ENCODE peak calls at places on chromosomes 4 and X, in six cellular contexts. One of them, this sample, is unnamed.

GRCh38 chr4:26958925-26959653 is 98.4 kb downstream of the STIM2 start:
- DNase-seq in sigmoid colon: no peak
- DNase-seq in HL-60: no peak
- DNase-seq in Panc1: no peak
- DNase-seq in GM12878: no peak
- DNase-seq in breast epithelium: no peak
- DNase-seq in this sample: no peak

GRCh38 chrX:150185766-150186165 is 177.4 kb upstream of the MAMLD1 start:
- DNase-seq in HL-60: no peak
- DNase-seq in sigmoid colon: no peak
- DNase-seq in Panc1: no peak
- DNase-seq in GM12878: no peak
- DNase-seq in breast epithelium: no peak
- DNase-seq in this sample: no peak

GRCh38 chr4:142556048-142556447 is 290.1 kb downstream of the INPP4B start:
- DNase-seq in Panc1: no peak
- DNase-seq in GM12878: no peak
- DNase-seq in HL-60: no peak
- DNase-seq in sigmoid colon: no peak
- DNase-seq in breast epithelium: no peak
- DNase-seq in this sample: no peak

GRCh38 chr4:7595883-7596535 is 161.3 kb upstream of the PSAPL1 start:
- DNase-seq in sigmoid colon: no peak
- DNase-seq in breast epithelium: no peak
- DNase-seq in GM12878: no peak
- DNase-seq in Panc1: no peak
- DNase-seq in HL-60: no peak
- DNase-seq in this sample: no peak

GRCh38 chr4:56468097-56468422 is 643 bp downstream of the SRP72 start:
- DNase-seq in GM12878: peak; percentile 13
- DNase-seq in sigmoid colon: no peak
- DNase-seq in breast epithelium: no peak
- DNase-seq in Panc1: no peak
- DNase-seq in HL-60: peak; percentile 51
- DNase-seq in this sample: peak; percentile 53

GRCh38 chr4:123378794-123379193 is 17.8 kb upstream of the SPRY1 start:
- DNase-seq in breast epithelium: no peak
- DNase-seq in HL-60: no peak
- DNase-seq in Panc1: no peak
- DNase-seq in GM12878: no peak
- DNase-seq in sigmoid colon: no peak
- DNase-seq in this sample: no peak

GRCh38 chr4:73653695-73654106 is 33.5 kb upstream of the RASSF6 start:
- DNase-seq in GM12878: peak; percentile 43
- DNase-seq in Panc1: no peak
- DNase-seq in sigmoid colon: no peak
- DNase-seq in HL-60: peak; percentile 39
- DNase-seq in breast epithelium: no peak
- DNase-seq in this sample: no peak

GRCh38 chr4:173211838-173212237 is 43.2 kb downstream of the GALNT7 start:
- DNase-seq in GM12878: no peak
- DNase-seq in breast epithelium: no peak
- DNase-seq in Panc1: no peak
- DNase-seq in sigmoid colon: no peak
- DNase-seq in HL-60: no peak
- DNase-seq in this sample: no peak

GRCh38 chr4:27048350-27049100 is 187.9 kb downstream of the STIM2 start:
- DNase-seq in Panc1: peak; percentile 5
- DNase-seq in GM12878: no peak
- DNase-seq in breast epithelium: no peak
- DNase-seq in sigmoid colon: no peak
- DNase-seq in HL-60: peak; percentile 7
- DNase-seq in this sample: no peak

GRCh38 chr4:97720869-97721432 is 422.3 kb downstream of the STPG2 start:
- DNase-seq in GM12878: no peak
- DNase-seq in sigmoid colon: no peak
- DNase-seq in HL-60: no peak
- DNase-seq in Panc1: peak; percentile 15
- DNase-seq in breast epithelium: no peak
- DNase-seq in this sample: no peak

GRCh38 chr4:57442834-57443291 is 332.7 kb upstream of the IGFBP7 start:
- DNase-seq in Panc1: peak; percentile 39
- DNase-seq in sigmoid colon: no peak
- DNase-seq in GM12878: no peak
- DNase-seq in breast epithelium: no peak
- DNase-seq in HL-60: no peak
- DNase-seq in this sample: peak; percentile 42

GRCh38 chr4:74117024-74117534 is 18.1 kb upstream of the CXCL2 start:
- DNase-seq in sigmoid colon: peak; percentile 88
- DNase-seq in GM12878: no peak
- DNase-seq in breast epithelium: peak; percentile 71
- DNase-seq in Panc1: no peak
- DNase-seq in HL-60: no peak
- DNase-seq in this sample: peak; percentile 84

GRCh38 chr4:56512166-56512565 is 6.6 kb downstream of the ARL9 start:
- DNase-seq in sigmoid colon: no peak
- DNase-seq in Panc1: no peak
- DNase-seq in GM12878: no peak
- DNase-seq in HL-60: no peak
- DNase-seq in breast epithelium: no peak
- DNase-seq in this sample: no peak

GRCh38 chr4:150569384-150569987 is 12.5 kb upstream of the MAB21L2 start:
- DNase-seq in HL-60: no peak
- DNase-seq in GM12878: no peak
- DNase-seq in sigmoid colon: peak; percentile 75
- DNase-seq in breast epithelium: no peak
- DNase-seq in Panc1: no peak
- DNase-seq in this sample: no peak

GRCh38 chrX:68711845-68712244 is 64.4 kb downstream of the STARD8 start:
- DNase-seq in sigmoid colon: no peak
- DNase-seq in Panc1: no peak
- DNase-seq in GM12878: no peak
- DNase-seq in breast epithelium: no peak
- DNase-seq in HL-60: no peak
- DNase-seq in this sample: no peak

GRCh38 chr4:150656882-150657281 is 74.9 kb downstream of the MAB21L2 start:
- DNase-seq in sigmoid colon: no peak
- DNase-seq in GM12878: no peak
- DNase-seq in breast epithelium: no peak
- DNase-seq in HL-60: peak; percentile 4
- DNase-seq in Panc1: no peak
- DNase-seq in this sample: no peak

GRCh38 chr4:8525383-8526120 is 54.6 kb upstream of the GPR78 start:
- DNase-seq in GM12878: no peak
- DNase-seq in HL-60: no peak
- DNase-seq in Panc1: no peak
- DNase-seq in sigmoid colon: peak; percentile 43
- DNase-seq in breast epithelium: no peak
- DNase-seq in this sample: no peak

GRCh38 chr4:173717581-173717980 is 187.6 kb upstream of the HAND2 start:
- DNase-seq in breast epithelium: no peak
- DNase-seq in GM12878: no peak
- DNase-seq in sigmoid colon: no peak
- DNase-seq in Panc1: no peak
- DNase-seq in HL-60: no peak
- DNase-seq in this sample: no peak

GRCh38 chr4:155738548-155738947 is 20.3 kb upstream of the GUCY1B1 start:
- DNase-seq in Panc1: no peak
- DNase-seq in HL-60: no peak
- DNase-seq in sigmoid colon: no peak
- DNase-seq in GM12878: no peak
- DNase-seq in breast epithelium: no peak
- DNase-seq in this sample: no peak

GRCh38 chr4:137083571-137083970 is 448.7 kb downstream of the PCDH18 start:
- DNase-seq in HL-60: no peak
- DNase-seq in Panc1: no peak
- DNase-seq in GM12878: no peak
- DNase-seq in sigmoid colon: no peak
- DNase-seq in breast epithelium: no peak
- DNase-seq in this sample: no peak

GRCh38 chrX:47283015-47283771 is 50.4 kb downstream of the USP11 start:
- DNase-seq in GM12878: no peak
- DNase-seq in HL-60: no peak
- DNase-seq in breast epithelium: no peak
- DNase-seq in sigmoid colon: no peak
- DNase-seq in Panc1: no peak
- DNase-seq in this sample: no peak

GRCh38 chrX:38803286-38803608 is 2.0 kb downstream of the MID1IP1 start:
- DNase-seq in breast epithelium: no peak
- DNase-seq in Panc1: no peak
- DNase-seq in GM12878: no peak
- DNase-seq in HL-60: no peak
- DNase-seq in sigmoid colon: no peak
- DNase-seq in this sample: no peak

GRCh38 chr4:76614589-76614988 is 179.6 kb downstream of the SHROOM3 start:
- DNase-seq in Panc1: no peak
- DNase-seq in HL-60: no peak
- DNase-seq in sigmoid colon: no peak
- DNase-seq in breast epithelium: no peak
- DNase-seq in GM12878: no peak
- DNase-seq in this sample: no peak

GRCh38 chr4:187149229-187149628 is 425.6 kb upstream of the FAT1 start:
- DNase-seq in sigmoid colon: no peak
- DNase-seq in HL-60: no peak
- DNase-seq in Panc1: no peak
- DNase-seq in breast epithelium: no peak
- DNase-seq in GM12878: no peak
- DNase-seq in this sample: no peak

GRCh38 chr4:159673221-159673620 is 570.3 kb downstream of the RAPGEF2 start:
- DNase-seq in sigmoid colon: no peak
- DNase-seq in Panc1: no peak
- DNase-seq in HL-60: no peak
- DNase-seq in breast epithelium: no peak
- DNase-seq in GM12878: no peak
- DNase-seq in this sample: no peak

GRCh38 chr4:159674241-159674640 is 571.4 kb downstream of the RAPGEF2 start:
- DNase-seq in breast epithelium: no peak
- DNase-seq in HL-60: no peak
- DNase-seq in sigmoid colon: no peak
- DNase-seq in Panc1: no peak
- DNase-seq in GM12878: no peak
- DNase-seq in this sample: no peak

GRCh38 chr4:159682996-159683395 is 580.1 kb downstream of the RAPGEF2 start:
- DNase-seq in Panc1: no peak
- DNase-seq in HL-60: no peak
- DNase-seq in GM12878: no peak
- DNase-seq in breast epithelium: no peak
- DNase-seq in sigmoid colon: no peak
- DNase-seq in this sample: no peak

DNA sequence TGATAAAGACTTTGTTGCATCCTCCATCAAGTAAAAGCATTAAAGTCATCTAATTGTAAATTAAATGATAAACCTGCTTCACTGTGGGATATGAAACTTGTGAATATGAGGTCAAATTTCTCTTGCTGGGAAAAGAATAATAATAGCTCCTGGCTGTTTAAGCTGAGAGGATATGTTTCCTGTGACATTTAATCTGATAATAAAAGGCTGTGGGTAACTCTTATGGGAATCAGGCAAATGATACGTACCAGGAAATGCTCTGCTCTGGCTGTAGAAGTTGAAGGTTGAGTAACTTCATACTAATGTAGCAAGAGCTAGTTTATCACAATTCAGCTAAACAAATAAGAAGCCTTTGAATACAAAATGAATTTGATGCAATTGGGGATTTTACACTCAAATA is 574.6 kb downstream of the RAPGEF2 start:
- DNase-seq in breast epithelium: no peak
- DNase-seq in Panc1: no peak
- DNase-seq in HL-60: no peak
- DNase-seq in GM12878: no peak
- DNase-seq in sigmoid colon: no peak
- DNase-seq in this sample: no peak
- TF ChIP-seq POLR2AphosphoS5 in breast epithelium: no peak
- TF ChIP-seq POLR2AphosphoS5 in Panc1: no peak
- TF ChIP-seq POLR2AphosphoS5 in HL-60: no peak
- TF ChIP-seq POLR2AphosphoS5 in GM12878: no peak
- TF ChIP-seq POLR2AphosphoS5 in sigmoid colon: no peak
- TF ChIP-seq POLR2AphosphoS5 in this sample: no peak

GRCh38 chr4:53536328-53536727 is 55.0 kb downstream of the LNX1 start:
- DNase-seq in breast epithelium: no peak
- DNase-seq in sigmoid colon: no peak
- DNase-seq in HL-60: no peak
- DNase-seq in Panc1: no peak
- DNase-seq in GM12878: no peak
- DNase-seq in this sample: no peak
- H3K4me3 ChIP-seq in breast epithelium: no peak overlapping the region
- H3K4me3 ChIP-seq in sigmoid colon: no peak overlapping the region
- H3K4me3 ChIP-seq in HL-60: no peak overlapping the region
- H3K4me3 ChIP-seq in Panc1: no peak overlapping the region
- H3K4me3 ChIP-seq in GM12878: no peak overlapping the region
- H3K4me3 ChIP-seq in this sample: no peak overlapping the region

GRCh38 chr4:139092271-139092670 is 76.7 kb downstream of the NOCT start:
- DNase-seq in HL-60: no peak
- DNase-seq in sigmoid colon: no peak
- DNase-seq in GM12878: no peak
- DNase-seq in Panc1: no peak
- DNase-seq in breast epithelium: no peak
- DNase-seq in this sample: no peak
- TF ChIP-seq CTCF in HL-60: no peak
- TF ChIP-seq CTCF in sigmoid colon: no peak
- TF ChIP-seq CTCF in GM12878: no peak
- TF ChIP-seq CTCF in Panc1: no peak
- TF ChIP-seq CTCF in breast epithelium: no peak
- TF ChIP-seq CTCF in this sample: no peak

GRCh38 chr4:2937986-2938385 is 25.2 kb downstream of the NOP14 start:
- DNase-seq in breast epithelium: no peak
- DNase-seq in sigmoid colon: peak; percentile 53
- DNase-seq in HL-60: no peak
- DNase-seq in GM12878: no peak
- DNase-seq in Panc1: no peak
- DNase-seq in this sample: peak; percentile 6

GRCh38 chr4:2940267-2941137 is 22.7 kb downstream of the NOP14 start:
- DNase-seq in breast epithelium: peak; percentile 47
- DNase-seq in Panc1: no peak
- DNase-seq in GM12878: no peak
- DNase-seq in HL-60: no peak
- DNase-seq in sigmoid colon: peak; percentile 61
- DNase-seq in this sample: no peak

GRCh38 chr4:2937146-2937857 is 25.9 kb downstream of the NOP14 start:
- DNase-seq in breast epithelium: peak; percentile 65
- DNase-seq in sigmoid colon: peak; percentile 66
- DNase-seq in Panc1: peak; percentile 46
- DNase-seq in HL-60: no peak
- DNase-seq in GM12878: peak; percentile 64
- DNase-seq in this sample: peak; percentile 93

GRCh38 chr4:2939383-2940243 is 23.6 kb downstream of the NOP14 start:
- DNase-seq in HL-60: no peak
- DNase-seq in sigmoid colon: peak; percentile 53
- DNase-seq in GM12878: no peak
- DNase-seq in Panc1: no peak
- DNase-seq in breast epithelium: peak; percentile 49
- DNase-seq in this sample: no peak

DNA sequence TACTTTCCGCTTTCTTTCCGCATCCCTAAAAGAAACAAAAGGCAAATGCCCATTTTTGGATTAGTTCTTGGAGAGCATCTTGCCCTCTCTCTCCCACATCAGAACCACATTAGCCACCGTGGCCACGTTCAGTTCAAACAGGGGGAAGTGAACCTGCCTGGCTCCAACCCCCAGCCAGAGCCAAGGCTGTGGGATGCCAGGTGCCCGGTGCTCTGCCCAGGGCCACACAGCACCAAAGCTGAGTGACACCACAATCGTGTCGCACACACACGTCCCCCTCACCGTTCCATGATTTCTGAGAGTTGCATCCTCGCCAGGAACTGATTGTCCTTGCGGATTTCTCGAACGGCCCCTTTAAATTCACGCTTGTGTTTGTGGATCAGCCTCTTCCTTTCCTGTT is 24.3 kb downstream of the NOP14 start:
- DNase-seq in GM12878: no peak
- DNase-seq in breast epithelium: no peak
- DNase-seq in sigmoid colon: peak; percentile 63
- DNase-seq in Panc1: no peak
- DNase-seq in HL-60: no peak
- DNase-seq in this sample: peak; percentile 9
- TF ChIP-seq POLR2AphosphoS5 in GM12878: no peak
- TF ChIP-seq POLR2AphosphoS5 in breast epithelium: no peak
- TF ChIP-seq POLR2AphosphoS5 in sigmoid colon: no peak
- TF ChIP-seq POLR2AphosphoS5 in Panc1: no peak
- TF ChIP-seq POLR2AphosphoS5 in HL-60: peak; percentile 7
- TF ChIP-seq POLR2AphosphoS5 in this sample: no peak

This sample was measured in upper lobe of left lung.